ENCODE peak calls at places on chromosomes 6 and 20, in four cellular contexts. C is NT2/D1, M is HTR-8/SVneo, O is A549. T is an unnamed sample.

GRCh38 chr6:16324622-16325225 is 86.3 kb downstream of the GMPR start:
- DNase-seq in C (peak; percentile 13), M (no peak), O (no peak), T (no peak)

GRCh38 chr6:47455533-47456209 is 21.9 kb upstream of the CD2AP start:
- DNase-seq in C (no peak), M (no peak), O (no peak), T (no peak)

GRCh38 chr6:111683749-111684267 is 78.1 kb upstream of the TRAF3IP2 start:
- DNase-seq in C (no peak), M (no peak), O (no peak), T (no peak)

GRCh38 chr20:35042268-35042667 is 50.3 kb downstream of the TRPC4AP start:
- DNase-seq in C (no peak), M (no peak), O (no peak), T (no peak)

GRCh38 chr20:22106308-22106938 is 401.0 kb downstream of the PAX1 start:
- DNase-seq in C (peak; percentile 35), M (no peak), O (peak; percentile 10), T (peak; percentile 11)

GRCh38 chr6:138337076-138337475 is 40.6 kb upstream of the SMIM28 start:
- DNase-seq in C (no peak), M (no peak), O (no peak), T (no peak)

GRCh38 chr6:2760882-2761842 is 4.0 kb upstream of the WRNIP1 start:
- DNase-seq in C (no peak), M (no peak), O (no peak), T (no peak)

GRCh38 chr20:62739581-62740285 is 31.1 kb downstream of the NTSR1 start:
- DNase-seq in C (no peak), M (no peak), O (no peak), T (no peak)

GRCh38 chr6:100730581-100730980 is 150.5 kb downstream of the ASCC3 start:
- DNase-seq in C (no peak), M (no peak), O (no peak), T (no peak)

GRCh38 chr6:108127826-108128225 is 38.0 kb upstream of the NR2E1 start:
- DNase-seq in C (no peak), M (no peak), O (peak; percentile 84), T (no peak)

GRCh38 chr6:33571637-33572316 is 8.3 kb downstream of the BAK1 start:
- DNase-seq in C (no peak), M (no peak), O (no peak), T (peak; percentile 46)

GRCh38 chr6:27893059-27893835 is 18.9 kb downstream of the OR2B2 start:
- DNase-seq in C (peak; percentile 86), M (peak; percentile 92), O (peak; percentile 83), T (peak; percentile 81)

GRCh38 chr6:89411019-89411268 is 1.1 kb downstream of the RRAGD start:
- DNase-seq in C (no peak), M (no peak), O (no peak), T (peak; percentile 59)

GRCh38 chr20:1892122-1892385 is 3.2 kb upstream of the SIRPA start:
- DNase-seq in C (no peak), M (no peak), O (no peak), T (no peak)

GRCh38 chr6:40958740-40959139 is 80.3 kb downstream of the UNC5CL start:
- DNase-seq in C (no peak), M (no peak), O (no peak), T (no peak)

GRCh38 chr6:87214831-87215230 is 59.5 kb downstream of the ZNF292 start:
- DNase-seq in C (no peak), M (no peak), O (no peak), T (no peak)

GRCh38 chr6:87344513-87344912 is at the start of gene C6orf163:
- DNase-seq in C (no peak), M (no peak), O (no peak), T (no peak)

GRCh38 chr6:29723666-29724588 is 693 bp downstream of the HLA-F start:
- DNase-seq in C (no peak), M (peak; percentile 29), O (no peak), T (peak; percentile 27)

GRCh38 chr6:147161974-147162495 is 42.2 kb upstream of the STXBP5 start:
- DNase-seq in C (no peak), M (peak; percentile 12), O (no peak), T (no peak)

GRCh38 chr6:109897561-109898080 is 80.5 kb upstream of the GPR6 start:
- DNase-seq in C (no peak), M (no peak), O (no peak), T (no peak)

GRCh38 chr20:49187330-49188100 is 619 bp downstream of the STAU1 start:
- DNase-seq in C (peak; percentile 35), M (no peak), O (no peak), T (peak; percentile 77)

GRCh38 chr20:23033918-23034317 is 1.2 kb upstream of the SSTR4 start:
- DNase-seq in C (no peak), M (no peak), O (no peak), T (no peak)

GRCh38 chr6:13712485-13712990 is 903 bp upstream of the RANBP9 start:
- DNase-seq in C (no peak), M (no peak), O (no peak), T (no peak)

GRCh38 chr6:159788757-159789376 is 535 bp downstream of the TCP1 start:
- DNase-seq in C (no peak), M (peak; percentile 24), O (peak; percentile 15), T (peak; percentile 50)

GRCh38 chr6:131949909-131950766 is 1.0 kb downstream of the CCN2 start:
- DNase-seq in C (no peak), M (no peak), O (peak; percentile 50), T (peak; percentile 74)

GRCh38 chr6:157597461-157598312 is 216.7 kb downstream of the ZDHHC14 start:
- DNase-seq in C (no peak), M (peak; percentile 45), O (peak; percentile 28), T (peak; percentile 75)

GRCh38 chr20:23066772-23067171 is 17.3 kb upstream of the THBD start:
- DNase-seq in C (no peak), M (no peak), O (no peak), T (no peak)

T was measured in SK-N-SH.